ENCODE peak calls at places on chromosomes 11 and 22, in nine cellular contexts. B, Y, I, A, L, V, P, O and F are unnamed samples. For H3K27me3, the result is how much of the 10 kb centered on the place peaks cover.

GRCh38 chr22:20430641-20431519 is 6.7 kb downstream of the SCARF2 start:
- DNase-seq in O (peak), B (peak), V (peak), L (no peak), I (no peak), P (no peak), A (peak), Y (peak), F (no peak)

GRCh38 chr22:46070722-46071450 is 79.4 kb upstream of the PPARA start:
- DNase-seq in O (peak), B (peak), I (peak), V (peak), P (no peak), L (peak), A (peak), Y (peak), F (peak)

GRCh38 chr22:45291931-45292290 is 7.2 kb downstream of the UPK3A start:
- DNase-seq in O (no peak), A (no peak), V (no peak), L (no peak), Y (no peak), I (no peak), P (no peak), B (no peak), F (no peak)

GRCh38 chr11:62445314-62445740 is 26.5 kb downstream of the SCGB1A1 start:
- DNase-seq in A (peak), L (peak), V (no peak), O (no peak), P (peak), B (no peak), I (no peak), Y (no peak), F (no peak)

GRCh38 chr11:9831122-9831521 is 167.2 kb downstream of the SWAP70 start:
- DNase-seq in I (no peak), Y (no peak), O (no peak), V (no peak), B (no peak), P (no peak), A (no peak), L (no peak), F (no peak)

GRCh38 chr22:48429621-48430020 is 1398.1 kb downstream of the BRD1 start:
- DNase-seq in O (no peak), V (no peak), L (no peak), Y (no peak), P (no peak), I (no peak), B (peak), A (no peak), F (no peak)

GRCh38 chr22:20776624-20777405 is 2.9 kb downstream of the SERPIND1 start:
- DNase-seq in B (no peak), Y (no peak), A (no peak), P (no peak), O (no peak), V (no peak), L (no peak), I (no peak), F (peak)

GRCh38 chr22:25057013-25057881 is 104.7 kb downstream of the KIAA1671 start:
- DNase-seq in V (peak), Y (peak), O (peak), L (peak), A (peak), I (peak), B (peak), P (no peak), F (no peak)

GRCh38 chr22:21032037-21032842 is at the start of gene SLC7A4:
- DNase-seq in L (no peak), O (no peak), P (no peak), A (no peak), Y (no peak), B (no peak), I (no peak), V (peak), F (no peak)

GRCh38 chr11:117946842-117947526 is 17.8 kb upstream of the TMPRSS13 start:
- DNase-seq in P (peak), I (peak), V (no peak), B (peak), O (peak), L (peak), Y (peak), A (peak), F (peak)
- H3K27ac ChIP-seq in P (no peak), I (no peak), V (no peak), B (no peak), O (no peak), L (peak), Y (no peak), A (no peak), F (no peak)

DNA sequence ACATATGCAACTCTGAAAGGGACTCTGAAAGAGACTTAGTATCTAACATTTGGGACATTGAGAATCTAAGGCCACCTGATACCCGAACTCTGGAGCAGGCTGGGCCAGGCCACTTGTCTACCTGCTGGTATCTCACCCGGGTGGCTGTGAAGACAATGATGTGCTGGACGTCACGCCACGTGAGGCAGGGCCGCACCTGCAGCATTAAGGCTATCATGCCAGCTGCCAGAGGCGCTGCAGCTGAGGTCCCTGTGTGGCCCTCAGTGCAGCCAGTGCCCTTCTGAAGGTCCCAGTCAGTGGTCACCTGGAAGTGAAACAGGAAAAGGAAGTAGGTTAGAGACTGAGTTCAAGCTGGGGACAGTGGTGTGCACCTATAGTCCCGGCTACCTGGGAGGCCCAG is 12.4 kb downstream of the PCSK7 start:
- DNase-seq in A (no peak), I (no peak), O (no peak), L (no peak), P (no peak), Y (no peak), B (peak), V (no peak), F (no peak)
- H3K27me3 ChIP-seq in A (under half), I (under half), O (under half), L (under half), P (under half), Y (under half), B (under half), V (under half), F (under half)

GRCh38 chr11:66593650-66594049 is 665 bp downstream of the CCS start:
- DNase-seq in V (no peak), I (no peak), P (no peak), A (no peak), L (no peak), Y (no peak), B (no peak), O (no peak), F (no peak)

GRCh38 chr11:66591175-66591574 is 1.7 kb downstream of the CCDC87 start:
- DNase-seq in P (no peak), L (no peak), B (no peak), V (no peak), A (no peak), I (no peak), O (no peak), Y (no peak), F (no peak)

GRCh38 chr11:66592457-66593302 is at the start of the genes CCDC87 and CCS:
- DNase-seq in V (peak), I (peak), Y (peak), B (peak), A (peak), O (peak), L (peak), P (peak), F (peak)

GRCh38 chr11:66595245-66595904 is 2.4 kb downstream of the CCS start:
- DNase-seq in Y (no peak), L (no peak), A (no peak), B (no peak), V (no peak), I (peak), O (no peak), P (no peak), F (no peak)

DNA sequence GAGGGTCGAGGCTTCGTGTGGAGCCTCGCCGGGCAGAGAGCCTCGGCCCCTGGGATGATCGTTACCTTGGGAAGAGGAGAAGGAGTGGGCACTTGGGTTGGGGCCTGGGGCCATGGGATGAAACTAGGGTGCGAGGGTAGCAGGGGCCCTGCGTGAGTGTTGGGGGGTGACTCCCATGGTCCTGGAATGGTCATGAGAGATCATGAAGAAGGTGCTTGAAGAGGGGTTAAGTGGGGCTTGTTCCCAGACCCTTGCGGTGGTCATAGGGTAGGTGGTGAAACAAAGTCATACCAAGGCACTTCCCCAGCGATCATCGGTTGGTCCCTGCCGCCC is 284 bp downstream of the CCS start:
- DNase-seq in O (no peak), B (no peak), I (no peak), V (no peak), A (no peak), L (no peak), Y (no peak), P (no peak), F (no peak)
- H3K27ac ChIP-seq in O (no peak), B (no peak), I (peak), V (peak), A (no peak), L (peak), Y (peak), P (peak), F (peak)

GRCh38 chr11:114120606-114121005 is 61.1 kb downstream of the ZBTB16 start:
- DNase-seq in V (no peak), O (no peak), P (no peak), I (no peak), L (no peak), Y (no peak), B (no peak), A (no peak), F (no peak)

GRCh38 chr11:114123692-114124330 is 64.3 kb downstream of the ZBTB16 start:
- DNase-seq in L (no peak), B (no peak), I (no peak), Y (no peak), V (no peak), A (no peak), O (no peak), P (no peak), F (no peak)

GRCh38 chr11:114122668-114123067 is 63.2 kb downstream of the ZBTB16 start:
- DNase-seq in O (no peak), A (no peak), B (no peak), V (no peak), P (no peak), Y (no peak), I (no peak), L (no peak), F (no peak)

GRCh38 chr11:114121744-114122504 is 62.4 kb downstream of the ZBTB16 start:
- DNase-seq in O (no peak), L (no peak), Y (no peak), A (no peak), I (no peak), V (no peak), P (no peak), B (no peak), F (no peak)

DNA sequence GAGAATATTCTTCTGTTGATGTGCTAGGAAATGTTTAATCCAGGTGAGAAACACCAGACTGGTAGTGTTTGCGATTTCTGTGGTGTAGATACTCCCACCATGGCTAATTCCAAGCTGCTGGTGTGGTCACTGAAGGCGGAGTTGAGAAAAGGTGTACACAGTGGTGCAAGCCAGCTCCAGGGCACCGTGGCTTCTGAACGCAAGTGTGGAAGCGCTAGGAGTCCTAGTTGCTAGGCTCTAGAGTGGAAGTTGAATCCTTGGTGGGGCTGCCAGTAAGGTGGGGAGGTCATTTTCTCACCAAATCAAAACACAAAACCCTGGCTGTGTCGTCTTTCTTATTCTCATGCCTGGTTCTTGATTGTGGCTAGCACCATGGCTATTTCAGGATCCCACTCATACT is 61.6 kb downstream of the ZBTB16 start:
- DNase-seq in P (no peak), B (no peak), A (no peak), Y (no peak), V (no peak), I (no peak), L (no peak), O (no peak), F (no peak)
- H3K27me3 ChIP-seq in P (under half), B (under half), A (half or more), Y (under half), V (under half), I (under half), L (under half), O (half or more), F (under half)

GRCh38 chr11:59815754-59816153 is 5.2 kb upstream of the MRPL16 start:
- DNase-seq in A (no peak), L (no peak), B (no peak), P (no peak), I (no peak), V (no peak), O (no peak), Y (no peak), F (no peak)
- H3K27ac ChIP-seq in A (no peak), L (no peak), B (no peak), P (no peak), I (no peak), V (no peak), O (no peak), Y (no peak), F (no peak)

GRCh38 chr11:71440021-71440755 is 8.0 kb downstream of the DHCR7 start:
- DNase-seq in O (no peak), A (no peak), Y (no peak), L (no peak), P (no peak), I (no peak), B (no peak), V (no peak), F (no peak)
- H3K27me3 ChIP-seq in O (under half), A (under half), Y (under half), L (under half), P (under half), I (under half), B (under half), V (under half), F (under half)

GRCh38 chr11:131389582-131389981 is 19.2 kb downstream of the NTM start:
- DNase-seq in I (no peak), B (no peak), Y (no peak), O (no peak), A (no peak), V (no peak), L (no peak), P (no peak), F (no peak)
- H3K27ac ChIP-seq in I (no peak), B (no peak), Y (no peak), O (no peak), A (no peak), V (no peak), L (no peak), P (no peak), F (no peak)

DNA sequence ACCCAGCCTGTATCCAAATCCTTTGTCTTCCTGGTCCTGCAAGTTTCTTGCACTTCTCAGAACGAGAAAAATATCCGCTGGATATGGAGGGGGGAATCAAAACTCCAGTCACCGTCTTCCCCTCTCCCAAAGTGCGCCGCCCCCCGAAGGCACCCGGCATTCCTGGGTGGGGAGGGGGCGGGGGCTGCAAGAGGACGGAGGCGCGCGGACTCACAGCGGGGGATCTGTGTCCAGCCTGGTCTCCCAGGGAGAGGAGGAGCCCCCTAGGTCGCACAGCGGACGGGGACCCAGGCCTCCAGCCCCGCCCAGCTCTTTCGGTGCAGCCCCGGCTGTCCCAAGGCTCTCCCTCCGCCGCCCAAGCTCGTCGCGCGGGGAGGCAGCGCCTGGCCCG is 2.1 kb upstream of the WNT11 start:
- DNase-seq in I (no peak), P (no peak), O (no peak), L (peak), Y (no peak), V (no peak), A (peak), B (no peak), F (no peak)
- H3K27me3 ChIP-seq in I (under half), P (half or more), O (under half), L (under half), Y (half or more), V (under half), A (under half), B (under half), F (under half)

DNA sequence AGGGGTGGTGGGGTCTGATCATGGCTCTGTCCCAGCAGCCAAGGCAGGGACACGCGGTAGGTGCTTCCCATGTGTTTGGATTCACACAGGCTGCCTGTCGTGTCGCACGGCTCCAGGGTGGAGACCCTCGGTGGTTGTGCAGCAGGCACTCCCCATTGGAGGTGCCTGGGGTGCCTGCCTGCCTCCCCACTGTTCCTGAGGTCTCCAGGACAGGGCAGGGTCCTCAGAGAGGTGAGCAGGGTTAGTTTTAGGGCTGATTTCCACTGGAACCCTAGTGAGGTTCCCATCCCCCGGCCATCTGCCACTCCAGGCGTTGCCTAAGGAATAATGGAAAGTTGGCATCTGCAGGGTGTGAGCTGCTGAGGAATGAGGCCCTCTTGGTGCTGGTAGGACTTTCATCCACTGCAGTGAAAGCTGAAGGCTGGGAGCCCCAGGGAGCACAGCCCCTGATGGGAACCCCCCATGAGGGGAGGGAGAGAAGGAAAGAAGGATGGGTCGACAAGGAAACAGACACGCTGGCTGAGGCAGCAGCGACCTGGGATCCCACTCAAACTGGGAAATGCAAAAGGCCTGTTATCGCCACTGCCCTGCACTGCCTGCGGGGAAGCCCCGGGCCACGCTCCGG is 32.2 kb downstream of the OSBPL5 start:
- DNase-seq in Y (no peak), O (no peak), I (no peak), A (no peak), B (peak), P (no peak), V (peak), L (peak), F (no peak)
- H3K27ac ChIP-seq in Y (no peak), O (no peak), I (no peak), A (no peak), B (no peak), P (no peak), V (no peak), L (no peak), F (no peak)

GRCh38 chr22:22927888-22928665 is 40.5 kb downstream of the IGLL5 start:
- DNase-seq in V (no peak), O (no peak), I (no peak), Y (no peak), P (no peak), A (no peak), B (no peak), L (no peak), F (no peak)
- H3K27me3 ChIP-seq in V (under half), O (under half), I (under half), Y (under half), P (under half), A (under half), B (under half), L (under half), F (under half)